ENCODE peak calls at places on chromosomes 1 and 21, in nine cellular contexts. Y is fibroblast of the aortic adventitia; W is LNCaP clone FGC; P is progenitor cell of endocrine pancreas; T is ovary; H is CD4-positive, alpha-beta T cell; V is pancreas; Q is lower lobe of right lung; I is cardiac fibroblast. E is an unnamed sample.

GRCh38 chr21:14554948-14555347 is 8.8 kb upstream of the SAMSN1 start:
- DNase-seq in I (no peak), V (no peak), P (no peak), Q (no peak), T (no peak), H (no peak), W (no peak), Y (peak), E (no peak)

GRCh38 chr1:18597159-18598042 is 33.2 kb upstream of the PAX7 start:
- DNase-seq in W (no peak), H (peak), I (peak), Y (peak), P (peak), V (peak), T (peak), Q (peak), E (peak)

GRCh38 chr21:24045775-24046215 is 1561.5 kb downstream of the MRPL39 start:
- DNase-seq in P (no peak), V (peak), Y (peak), H (no peak), W (peak), I (peak), Q (peak), T (peak), E (no peak)

GRCh38 chr1:115230281-115230680 is 107.8 kb downstream of the NGF start:
- DNase-seq in W (peak), P (no peak), Y (no peak), I (no peak), H (no peak), Q (no peak), T (no peak), V (no peak), E (no peak)

GRCh38 chr1:94648225-94649007 is 106.9 kb upstream of the F3 start:
- DNase-seq in H (no peak), P (no peak), W (no peak), I (peak), Q (peak), T (peak), V (peak), Y (peak), E (no peak)

GRCh38 chr21:35102488-35103407 is 53.6 kb upstream of the RUNX1 start:
- DNase-seq in Y (no peak), T (no peak), V (no peak), I (no peak), Q (peak), P (no peak), H (peak), W (no peak), E (peak)

GRCh38 chr1:236854602-236854978 is 59.5 kb downstream of the MTR start:
- DNase-seq in V (no peak), P (no peak), I (peak), Q (no peak), Y (peak), W (no peak), T (no peak), H (no peak), E (no peak)

GRCh38 chr1:219837994-219838294 is 90.4 kb downstream of the SLC30A10 start:
- DNase-seq in Y (no peak), I (no peak), T (no peak), W (no peak), H (no peak), V (no peak), Q (no peak), P (no peak), E (no peak)

GRCh38 chr1:242745079-242745478 is 220.6 kb upstream of the PLD5 start:
- DNase-seq in H (no peak), T (no peak), P (no peak), Y (no peak), W (no peak), I (no peak), Q (no peak), V (no peak), E (no peak)

GRCh38 chr1:227273557-227273956 is 44.7 kb downstream of the CDC42BPA start:
- DNase-seq in P (no peak), H (no peak), V (no peak), W (no peak), Y (peak), I (peak), T (no peak), Q (no peak), E (no peak)

GRCh38 chr1:180233191-180234011 is 3.3 kb downstream of the LHX4 start:
- DNase-seq in P (no peak), H (no peak), Q (no peak), Y (no peak), T (no peak), W (no peak), V (no peak), I (no peak), E (no peak)

GRCh38 chr1:33446590-33446989 is 15.7 kb upstream of the PHC2 start:
- DNase-seq in T (no peak), Q (no peak), V (no peak), Y (no peak), W (no peak), P (no peak), H (no peak), I (no peak), E (no peak)

GRCh38 chr1:17692645-17693044 is 62.5 kb upstream of the ACTL8 start:
- DNase-seq in V (no peak), T (no peak), H (no peak), Q (no peak), I (no peak), P (no peak), W (no peak), Y (no peak), E (no peak)

GRCh38 chr1:173744651-173745050 is 29.9 kb downstream of the KLHL20 start:
- DNase-seq in Y (no peak), T (no peak), V (no peak), I (no peak), H (no peak), W (peak), P (no peak), Q (no peak), E (no peak)

GRCh38 chr21:14382486-14382834 is 486 bp downstream of the HSPA13 start:
- DNase-seq in Q (no peak), W (no peak), T (no peak), Y (peak), V (no peak), I (peak), P (no peak), H (no peak), E (no peak)

GRCh38 chr1:1003618-1004419 is 3.9 kb upstream of the HES4 start:
- DNase-seq in Q (no peak), Y (no peak), I (no peak), H (no peak), P (peak), T (no peak), V (peak), W (no peak), E (no peak)

GRCh38 chr1:35243681-35244080 is 24.8 kb upstream of the ZMYM4 start:
- DNase-seq in W (no peak), P (no peak), T (no peak), Y (no peak), Q (no peak), V (no peak), I (no peak), H (no peak), E (no peak)

GRCh38 chr1:109547412-109548320 is 749 bp upstream of the GNAI3 start:
- DNase-seq in T (peak), I (no peak), Y (peak), W (no peak), V (no peak), P (no peak), Q (no peak), H (no peak), E (peak)

GRCh38 chr1:54557956-54558355 is 9.9 kb downstream of the ACOT11 start:
- DNase-seq in P (no peak), V (no peak), W (no peak), Q (no peak), Y (no peak), I (no peak), H (no peak), T (no peak), E (no peak)

GRCh38 chr1:48853006-48853405 is 76.3 kb upstream of the BEND5 start:
- DNase-seq in P (no peak), V (no peak), H (no peak), I (peak), T (no peak), W (no peak), Q (no peak), Y (peak), E (no peak)

GRCh38 chr1:47875831-47876586 is 121.2 kb downstream of the TRABD2B start:
- DNase-seq in Q (no peak), I (peak), W (no peak), P (no peak), T (no peak), Y (no peak), V (no peak), H (no peak), E (no peak)

GRCh38 chr1:153565529-153566374 is at the start of gene S100A2:
- DNase-seq in Y (peak), Q (peak), I (peak), W (no peak), V (peak), H (peak), T (peak), P (no peak), E (peak)

GRCh38 chr1:192610114-192610958 is 25.6 kb upstream of the RGS13 start:
- DNase-seq in I (peak), Y (peak), Q (no peak), P (no peak), W (no peak), T (no peak), H (no peak), V (no peak), E (no peak)

GRCh38 chr1:217322834-217323233 is 308.1 kb downstream of the GPATCH2 start:
- DNase-seq in H (no peak), I (no peak), W (no peak), Q (no peak), P (no peak), Y (no peak), V (no peak), T (no peak), E (peak)

GRCh38 chr1:163211667-163212066 is 9.0 kb upstream of the RGS5 start:
- DNase-seq in P (no peak), V (no peak), W (no peak), Q (no peak), T (no peak), H (no peak), I (no peak), Y (no peak), E (no peak)
- TF ChIP-seq CTCF in P (no peak), V (no peak), W (no peak), Q (no peak), T (no peak), H (no peak), I (no peak), Y (no peak), E (no peak)

DNA sequence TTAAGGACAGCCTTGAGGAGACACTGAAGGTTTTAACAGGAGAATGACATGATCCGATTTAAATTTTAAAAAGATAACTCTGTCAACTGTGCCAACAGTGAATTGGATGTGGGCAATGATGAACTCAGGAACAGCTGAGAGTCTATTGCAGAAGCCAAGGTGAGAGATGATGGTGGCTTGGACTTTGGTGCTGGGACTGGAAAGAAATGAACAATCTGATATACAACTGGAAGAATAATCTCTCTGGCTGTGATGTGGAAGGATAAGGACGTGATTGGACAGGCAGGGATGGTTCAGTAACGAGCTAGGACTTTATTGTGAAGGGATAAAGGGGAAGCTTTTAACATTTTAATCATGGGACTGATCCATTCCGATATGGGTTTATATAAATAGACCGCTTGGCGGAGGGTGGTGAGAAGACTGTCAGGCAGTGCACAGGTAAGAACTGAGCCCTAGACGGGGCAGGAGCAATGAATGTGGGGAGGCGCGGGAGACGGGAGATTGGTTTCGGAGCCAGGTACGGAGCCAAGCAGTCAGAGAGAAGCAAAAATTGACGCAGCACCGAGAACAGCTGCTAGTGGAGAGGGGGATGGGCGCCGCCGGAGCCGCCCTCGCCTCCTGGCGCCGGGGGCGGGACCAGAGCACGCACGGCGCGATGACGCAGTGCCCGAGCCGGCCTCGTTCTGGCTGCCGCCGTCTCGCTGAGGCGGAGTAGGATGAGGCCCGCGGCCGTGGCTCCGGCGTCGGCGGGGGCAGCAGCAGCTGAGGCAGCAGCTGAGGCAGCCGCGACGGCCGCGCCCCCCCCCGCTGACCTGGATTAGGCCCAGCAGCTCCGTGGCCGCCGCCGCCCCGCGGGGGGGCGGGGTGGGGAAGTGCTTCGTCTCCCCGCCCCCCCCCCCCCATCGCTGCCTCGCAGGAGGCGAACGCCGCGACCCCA is at the start of gene RNF11:
- DNase-seq in H (peak), P (peak), Y (peak), I (peak), T (peak), W (peak), V (peak), Q (peak), E (peak)
- TF ChIP-seq CTCF in H (no peak), P (no peak), Y (no peak), I (no peak), T (peak), W (no peak), V (no peak), Q (no peak), E (peak)

GRCh38 chr1:29934255-29934654 is 697.9 kb downstream of the PTPRU start:
- DNase-seq in P (no peak), Q (no peak), I (no peak), T (no peak), H (no peak), Y (no peak), V (no peak), W (no peak), E (no peak)
- TF ChIP-seq CTCF in P (no peak), Q (no peak), I (no peak), T (no peak), H (no peak), Y (no peak), V (no peak), W (no peak), E (no peak)

DNA sequence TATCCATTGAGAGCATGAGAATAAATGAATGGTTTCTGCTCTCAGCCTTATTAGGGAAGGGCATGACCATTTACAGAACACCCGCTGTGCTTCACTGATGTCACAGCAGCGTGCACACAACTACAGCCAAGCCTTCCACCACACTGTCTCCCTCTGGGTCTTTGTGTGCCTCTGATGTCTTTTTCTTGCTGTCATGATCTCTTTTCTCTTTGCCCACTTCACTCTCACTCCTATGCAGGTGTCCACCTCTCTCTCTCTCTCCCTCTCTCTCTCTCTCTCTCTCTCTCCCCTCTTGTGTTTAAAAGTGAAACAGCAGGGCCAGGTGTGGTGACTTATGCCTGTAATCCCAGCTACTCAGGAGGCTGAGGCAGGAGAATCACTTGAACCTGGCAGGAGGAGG is 232.5 kb upstream of the JUN start:
- DNase-seq in Q (no peak), T (no peak), V (no peak), Y (no peak), W (no peak), P (no peak), H (no peak), I (no peak), E (no peak)
- TF ChIP-seq CTCF in Q (no peak), T (no peak), V (no peak), Y (no peak), W (no peak), P (no peak), H (no peak), I (no peak), E (no peak)

GRCh38 chr1:234659538-234659937 is 49.6 kb upstream of the IRF2BP2 start:
- DNase-seq in Y (peak), T (peak), W (no peak), H (no peak), I (peak), V (no peak), Q (no peak), P (no peak), E (no peak)

GRCh38 chr1:234658143-234658542 is 48.2 kb upstream of the IRF2BP2 start:
- DNase-seq in Q (peak), Y (peak), V (peak), T (no peak), W (no peak), H (no peak), P (no peak), I (peak), E (no peak)

GRCh38 chr1:234656070-234656875 is 46.3 kb upstream of the IRF2BP2 start:
- DNase-seq in P (no peak), V (no peak), Y (no peak), Q (no peak), H (no peak), W (no peak), T (no peak), I (no peak), E (no peak)

GRCh38 chr1:234655328-234656069 is 45.5 kb upstream of the IRF2BP2 start:
- DNase-seq in V (no peak), Y (no peak), H (no peak), I (no peak), W (no peak), T (no peak), P (no peak), Q (no peak), E (no peak)

GRCh38 chr1:234656981-234657651 is 47.1 kb upstream of the IRF2BP2 start:
- DNase-seq in Y (peak), V (no peak), W (no peak), H (no peak), P (no peak), Q (no peak), T (no peak), I (peak), E (peak)
- TF ChIP-seq CTCF in Y (peak), V (no peak), W (no peak), H (no peak), P (no peak), Q (no peak), T (no peak), I (no peak), E (no peak)